ENCODE peak calls at places on chromosomes 13 and 19, in eight cellular contexts. Y is EL, F is immature natural killer cell, S is C1 segment of cervical spinal cord, Q is sigmoid colon, U is astrocyte, Z is RKO, K is hepatocyte. D is an unnamed sample.

GRCh38 chr19:50565984-50566903 is 2.0 kb downstream of the LRRC4B start:
- DNase-seq in F (no peak), Z (no peak), Q (no peak), S (peak; percentile 57), Y (no peak), U (no peak), K (peak; percentile 45), D (no peak)

GRCh38 chr19:38251564-38252051 is 4.6 kb downstream of the PPP1R14A start:
- DNase-seq in Z (no peak), Q (peak; percentile 83), F (no peak), S (peak; percentile 53), K (peak; percentile 56), U (no peak), Y (no peak), D (no peak)

GRCh38 chr19:48913114-48913513 is 13.0 kb downstream of the NUCB1 start:
- DNase-seq in S (no peak), Z (peak; percentile 53), Q (no peak), F (no peak), K (no peak), U (no peak), Y (peak; percentile 23), D (no peak)

GRCh38 chr13:113745059-113745458 is 14.0 kb upstream of the TMEM255B start:
- DNase-seq in S (no peak), U (no peak), Q (no peak), Z (no peak), Y (no peak), F (no peak), K (no peak), D (no peak)

GRCh38 chr13:43319617-43320444 is 296.4 kb downstream of the DNAJC15 start:
- DNase-seq in K (no peak), Q (no peak), U (peak; percentile 30), Y (no peak), Z (no peak), F (no peak), S (no peak), D (no peak)

GRCh38 chr19:45352914-45353796 is 12.6 kb downstream of the KLC3 start:
- DNase-seq in U (no peak), Y (no peak), Z (no peak), S (no peak), F (no peak), K (no peak), Q (no peak), D (no peak)

GRCh38 chr13:48505597-48506091 is 27.2 kb downstream of the RCBTB2 start:
- DNase-seq in S (no peak), Y (no peak), K (no peak), Q (no peak), U (no peak), F (peak; percentile 81), Z (no peak), D (peak; percentile 47)

GRCh38 chr13:109955598-109955997 is 169.2 kb upstream of the IRS2 start:
- DNase-seq in Q (no peak), U (no peak), F (no peak), K (peak; percentile 35), Y (no peak), Z (no peak), S (no peak), D (peak; percentile 67)

GRCh38 chr19:56109216-56109615 is 11.9 kb downstream of the ZNF787 start:
- DNase-seq in Z (no peak), Y (no peak), K (no peak), S (no peak), U (no peak), Q (no peak), F (no peak), D (peak; percentile 63)

GRCh38 chr13:44340508-44340907 is 33.1 kb upstream of the SERP2 start:
- DNase-seq in Q (no peak), F (no peak), U (no peak), Y (no peak), Z (no peak), K (no peak), S (no peak), D (no peak)

GRCh38 chr19:51681286-51681956 is 11.7 kb upstream of the SPACA6 start:
- DNase-seq in U (no peak), K (no peak), Z (peak; percentile 43), S (no peak), F (no peak), Q (no peak), Y (no peak), D (no peak)

GRCh38 chr13:114313061-114313860 is 1.0 kb upstream of the CHAMP1 start:
- DNase-seq in K (no peak), Q (no peak), Y (peak; percentile 55), Z (peak; percentile 91), S (no peak), U (no peak), F (peak; percentile 6), D (no peak)

GRCh38 chr19:48600679-48601382 is 5.7 kb upstream of the SPACA4 start:
- DNase-seq in K (no peak), S (no peak), Y (no peak), Q (no peak), F (no peak), U (no peak), Z (no peak), D (no peak)

GRCh38 chr13:23380534-23380933 is 53.0 kb downstream of the SACS start:
- DNase-seq in Y (no peak), U (no peak), F (no peak), Z (no peak), Q (no peak), S (no peak), K (peak; percentile 34), D (peak; percentile 92)